ENCODE peak calls at places on chromosomes 13 and 19, in ten cellular contexts. One of them, this sample, is unnamed.

GRCh38 chr19:16830679-16831078 is 1.5 kb downstream of the SIN3B start:
- DNase-seq in pancreas: no peak
- DNase-seq in effector memory CD4-positive, alpha-beta T cell: no peak
- DNase-seq in lower leg skin: no peak
- DNase-seq in IMR-90: peak
- DNase-seq in endothelial cell of umbilical vein: no peak
- DNase-seq in H7: no peak
- DNase-seq in thoracic aorta: no peak
- DNase-seq in adipocyte: peak
- DNase-seq in fibroblast of mammary gland: peak
- DNase-seq in this sample: peak

GRCh38 chr19:7697721-7698287 is 4.1 kb downstream of the FCER2 start:
- DNase-seq in pancreas: no peak
- DNase-seq in effector memory CD4-positive, alpha-beta T cell: no peak
- DNase-seq in lower leg skin: no peak
- DNase-seq in IMR-90: no peak
- DNase-seq in endothelial cell of umbilical vein: no peak
- DNase-seq in H7: no peak
- DNase-seq in thoracic aorta: no peak
- DNase-seq in adipocyte: no peak
- DNase-seq in fibroblast of mammary gland: no peak
- DNase-seq in this sample: no peak

GRCh38 chr13:66835040-66835628 is 395.0 kb downstream of the PCDH9 start:
- DNase-seq in pancreas: peak
- DNase-seq in effector memory CD4-positive, alpha-beta T cell: no peak
- DNase-seq in lower leg skin: peak
- DNase-seq in IMR-90: peak
- DNase-seq in endothelial cell of umbilical vein: peak
- DNase-seq in H7: no peak
- DNase-seq in thoracic aorta: no peak
- DNase-seq in adipocyte: peak
- DNase-seq in fibroblast of mammary gland: peak
- DNase-seq in this sample: no peak

GRCh38 chr13:85772379-85772778 is 26.8 kb downstream of the SLITRK6 start:
- DNase-seq in pancreas: no peak
- DNase-seq in effector memory CD4-positive, alpha-beta T cell: no peak
- DNase-seq in lower leg skin: no peak
- DNase-seq in IMR-90: peak
- DNase-seq in endothelial cell of umbilical vein: no peak
- DNase-seq in H7: no peak
- DNase-seq in thoracic aorta: no peak
- DNase-seq in adipocyte: peak
- DNase-seq in fibroblast of mammary gland: peak
- DNase-seq in this sample: no peak

GRCh38 chr19:715347-715746 is 6.6 kb downstream of the PALM start:
- DNase-seq in pancreas: no peak
- DNase-seq in effector memory CD4-positive, alpha-beta T cell: no peak
- DNase-seq in lower leg skin: no peak
- DNase-seq in IMR-90: no peak
- DNase-seq in endothelial cell of umbilical vein: no peak
- DNase-seq in H7: no peak
- DNase-seq in thoracic aorta: no peak
- DNase-seq in adipocyte: no peak
- DNase-seq in fibroblast of mammary gland: no peak
- DNase-seq in this sample: no peak

GRCh38 chr13:110012102-110012739 is 225.8 kb upstream of the IRS2 start:
- DNase-seq in pancreas: no peak
- DNase-seq in effector memory CD4-positive, alpha-beta T cell: no peak
- DNase-seq in lower leg skin: no peak
- DNase-seq in IMR-90: peak
- DNase-seq in endothelial cell of umbilical vein: peak
- DNase-seq in H7: no peak
- DNase-seq in thoracic aorta: no peak
- DNase-seq in adipocyte: peak
- DNase-seq in fibroblast of mammary gland: peak
- DNase-seq in this sample: peak

GRCh38 chr19:461664-462551 is 1.1 kb upstream of the SHC2 start:
- DNase-seq in pancreas: peak
- DNase-seq in effector memory CD4-positive, alpha-beta T cell: no peak
- DNase-seq in lower leg skin: peak
- DNase-seq in IMR-90: no peak
- DNase-seq in endothelial cell of umbilical vein: no peak
- DNase-seq in H7: peak
- DNase-seq in thoracic aorta: no peak
- DNase-seq in adipocyte: peak
- DNase-seq in fibroblast of mammary gland: no peak
- DNase-seq in this sample: no peak

GRCh38 chr19:30123611-30124010 is 181.6 kb downstream of the URI1 start:
- DNase-seq in pancreas: no peak
- DNase-seq in effector memory CD4-positive, alpha-beta T cell: no peak
- DNase-seq in lower leg skin: no peak
- DNase-seq in IMR-90: no peak
- DNase-seq in endothelial cell of umbilical vein: no peak
- DNase-seq in H7: no peak
- DNase-seq in thoracic aorta: no peak
- DNase-seq in adipocyte: no peak
- DNase-seq in fibroblast of mammary gland: no peak
- DNase-seq in this sample: no peak

GRCh38 chr13:71877280-71877653 is 10.3 kb upstream of the DACH1 start:
- DNase-seq in pancreas: no peak
- DNase-seq in effector memory CD4-positive, alpha-beta T cell: no peak
- DNase-seq in lower leg skin: no peak
- DNase-seq in IMR-90: no peak
- DNase-seq in endothelial cell of umbilical vein: no peak
- DNase-seq in H7: peak
- DNase-seq in thoracic aorta: no peak
- DNase-seq in adipocyte: no peak
- DNase-seq in fibroblast of mammary gland: no peak
- DNase-seq in this sample: no peak

GRCh38 chr13:41004875-41005693 is 14.0 kb downstream of the ELF1 start:
- DNase-seq in pancreas: no peak
- DNase-seq in effector memory CD4-positive, alpha-beta T cell: no peak
- DNase-seq in lower leg skin: no peak
- DNase-seq in IMR-90: no peak
- DNase-seq in endothelial cell of umbilical vein: peak
- DNase-seq in H7: no peak
- DNase-seq in thoracic aorta: no peak
- DNase-seq in adipocyte: no peak
- DNase-seq in fibroblast of mammary gland: no peak
- DNase-seq in this sample: peak

GRCh38 chr19:33819496-33819874 is 22.8 kb downstream of the KCTD15 start:
- DNase-seq in pancreas: no peak
- DNase-seq in effector memory CD4-positive, alpha-beta T cell: no peak
- DNase-seq in lower leg skin: peak
- DNase-seq in IMR-90: no peak
- DNase-seq in endothelial cell of umbilical vein: no peak
- DNase-seq in H7: peak
- DNase-seq in thoracic aorta: no peak
- DNase-seq in adipocyte: no peak
- DNase-seq in fibroblast of mammary gland: no peak
- DNase-seq in this sample: no peak
- H3K4me3 ChIP-seq in pancreas: no peak
- H3K4me3 ChIP-seq in effector memory CD4-positive, alpha-beta T cell: peak
- H3K4me3 ChIP-seq in lower leg skin: no peak
- H3K4me3 ChIP-seq in IMR-90: no peak
- H3K4me3 ChIP-seq in endothelial cell of umbilical vein: peak
- H3K4me3 ChIP-seq in H7: peak
- H3K4me3 ChIP-seq in thoracic aorta: peak
- H3K4me3 ChIP-seq in adipocyte: peak
- H3K4me3 ChIP-seq in fibroblast of mammary gland: peak
- H3K4me3 ChIP-seq in this sample: peak

GRCh38 chr19:43872547-43873336 is 45.6 kb downstream of the ZNF283 start:
- DNase-seq in pancreas: no peak
- DNase-seq in effector memory CD4-positive, alpha-beta T cell: no peak
- DNase-seq in lower leg skin: no peak
- DNase-seq in IMR-90: no peak
- DNase-seq in endothelial cell of umbilical vein: peak
- DNase-seq in H7: no peak
- DNase-seq in thoracic aorta: no peak
- DNase-seq in adipocyte: no peak
- DNase-seq in fibroblast of mammary gland: peak
- DNase-seq in this sample: peak
- H3K4me3 ChIP-seq in pancreas: no peak
- H3K4me3 ChIP-seq in effector memory CD4-positive, alpha-beta T cell: no peak
- H3K4me3 ChIP-seq in lower leg skin: no peak
- H3K4me3 ChIP-seq in IMR-90: no peak
- H3K4me3 ChIP-seq in endothelial cell of umbilical vein: no peak
- H3K4me3 ChIP-seq in H7: no peak
- H3K4me3 ChIP-seq in thoracic aorta: no peak
- H3K4me3 ChIP-seq in adipocyte: peak
- H3K4me3 ChIP-seq in fibroblast of mammary gland: no peak
- H3K4me3 ChIP-seq in this sample: no peak

DNA sequence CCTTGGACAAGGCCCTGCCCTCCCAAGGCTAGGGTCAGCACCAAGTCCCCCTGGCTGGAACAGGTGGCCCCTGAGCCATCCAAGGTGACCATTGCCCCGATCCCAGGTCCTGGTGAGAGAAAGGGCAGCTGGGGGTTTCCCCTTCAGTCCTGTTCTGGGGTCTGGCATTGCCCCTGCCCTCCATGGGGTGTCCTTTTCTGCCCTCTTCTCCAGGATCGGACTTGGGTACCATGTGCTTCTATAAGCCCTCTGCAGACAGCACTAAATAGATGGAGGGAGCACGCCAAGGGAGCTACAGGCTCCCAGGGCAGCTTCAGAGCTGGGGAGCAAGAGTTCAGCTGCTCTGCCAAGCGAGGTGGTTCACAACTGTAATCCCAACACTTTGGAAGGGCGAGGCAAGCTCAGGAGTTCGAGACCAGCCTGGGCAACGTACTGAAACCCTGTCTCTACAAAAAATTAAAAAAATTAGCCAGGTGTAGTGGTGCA is 13.5 kb upstream of the KCNN1 start:
- DNase-seq in pancreas: no peak
- DNase-seq in effector memory CD4-positive, alpha-beta T cell: no peak
- DNase-seq in lower leg skin: no peak
- DNase-seq in IMR-90: no peak
- DNase-seq in endothelial cell of umbilical vein: no peak
- DNase-seq in H7: peak
- DNase-seq in thoracic aorta: no peak
- DNase-seq in adipocyte: no peak
- DNase-seq in fibroblast of mammary gland: no peak
- DNase-seq in this sample: no peak
- H3K4me3 ChIP-seq in pancreas: no peak
- H3K4me3 ChIP-seq in effector memory CD4-positive, alpha-beta T cell: no peak
- H3K4me3 ChIP-seq in lower leg skin: no peak
- H3K4me3 ChIP-seq in IMR-90: no peak
- H3K4me3 ChIP-seq in endothelial cell of umbilical vein: no peak
- H3K4me3 ChIP-seq in H7: no peak
- H3K4me3 ChIP-seq in thoracic aorta: no peak
- H3K4me3 ChIP-seq in adipocyte: no peak
- H3K4me3 ChIP-seq in fibroblast of mammary gland: no peak
- H3K4me3 ChIP-seq in this sample: no peak

DNA sequence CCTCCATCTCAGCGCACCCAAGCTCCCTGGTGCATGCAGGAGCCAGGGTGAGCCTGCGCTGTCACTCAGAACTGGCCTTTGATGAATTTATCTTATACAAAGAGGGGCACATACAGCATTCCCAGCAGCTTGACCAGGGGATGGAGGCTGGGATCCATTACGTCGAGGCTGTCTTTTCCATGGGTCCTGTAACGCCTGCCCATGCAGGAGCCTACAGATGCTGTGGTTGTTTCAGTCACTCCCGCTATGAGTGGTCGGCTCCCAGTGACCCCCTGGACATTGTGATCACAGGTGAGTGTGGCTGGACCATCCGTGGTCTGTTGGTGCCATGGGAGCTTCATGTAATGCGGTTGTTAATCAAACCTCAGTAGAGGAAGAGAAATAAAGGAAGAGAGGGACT is 33.0 kb downstream of the LAIR2 start:
- DNase-seq in pancreas: no peak
- DNase-seq in effector memory CD4-positive, alpha-beta T cell: no peak
- DNase-seq in lower leg skin: peak
- DNase-seq in IMR-90: no peak
- DNase-seq in endothelial cell of umbilical vein: no peak
- DNase-seq in H7: no peak
- DNase-seq in thoracic aorta: no peak
- DNase-seq in adipocyte: no peak
- DNase-seq in fibroblast of mammary gland: no peak
- DNase-seq in this sample: no peak
- H3K4me3 ChIP-seq in pancreas: no peak
- H3K4me3 ChIP-seq in effector memory CD4-positive, alpha-beta T cell: no peak
- H3K4me3 ChIP-seq in lower leg skin: no peak
- H3K4me3 ChIP-seq in IMR-90: no peak
- H3K4me3 ChIP-seq in endothelial cell of umbilical vein: no peak
- H3K4me3 ChIP-seq in H7: no peak
- H3K4me3 ChIP-seq in thoracic aorta: no peak
- H3K4me3 ChIP-seq in adipocyte: no peak
- H3K4me3 ChIP-seq in fibroblast of mammary gland: no peak
- H3K4me3 ChIP-seq in this sample: no peak

GRCh38 chr19:43780706-43781525 is at the start of gene KCNN4:
- DNase-seq in pancreas: no peak
- DNase-seq in effector memory CD4-positive, alpha-beta T cell: peak
- DNase-seq in lower leg skin: no peak
- DNase-seq in IMR-90: peak
- DNase-seq in endothelial cell of umbilical vein: no peak
- DNase-seq in H7: peak
- DNase-seq in thoracic aorta: no peak
- DNase-seq in adipocyte: peak
- DNase-seq in fibroblast of mammary gland: peak
- DNase-seq in this sample: peak
- H3K4me3 ChIP-seq in pancreas: no peak
- H3K4me3 ChIP-seq in effector memory CD4-positive, alpha-beta T cell: peak
- H3K4me3 ChIP-seq in lower leg skin: no peak
- H3K4me3 ChIP-seq in IMR-90: no peak
- H3K4me3 ChIP-seq in endothelial cell of umbilical vein: no peak
- H3K4me3 ChIP-seq in H7: no peak
- H3K4me3 ChIP-seq in thoracic aorta: peak
- H3K4me3 ChIP-seq in adipocyte: peak
- H3K4me3 ChIP-seq in fibroblast of mammary gland: no peak
- H3K4me3 ChIP-seq in this sample: no peak

GRCh38 chr13:27969073-27969865 is at the start of gene CDX2:
- DNase-seq in pancreas: no peak
- DNase-seq in effector memory CD4-positive, alpha-beta T cell: no peak
- DNase-seq in lower leg skin: peak
- DNase-seq in IMR-90: no peak
- DNase-seq in endothelial cell of umbilical vein: no peak
- DNase-seq in H7: peak
- DNase-seq in thoracic aorta: no peak
- DNase-seq in adipocyte: no peak
- DNase-seq in fibroblast of mammary gland: no peak
- DNase-seq in this sample: no peak
- H3K4me3 ChIP-seq in pancreas: peak
- H3K4me3 ChIP-seq in effector memory CD4-positive, alpha-beta T cell: no peak
- H3K4me3 ChIP-seq in lower leg skin: no peak
- H3K4me3 ChIP-seq in IMR-90: no peak
- H3K4me3 ChIP-seq in endothelial cell of umbilical vein: no peak
- H3K4me3 ChIP-seq in H7: peak
- H3K4me3 ChIP-seq in thoracic aorta: peak
- H3K4me3 ChIP-seq in adipocyte: no peak
- H3K4me3 ChIP-seq in fibroblast of mammary gland: no peak
- H3K4me3 ChIP-seq in this sample: no peak